ENCODE peak calls at places on chromosome X, in six cellular contexts. One of them, this sample, is unnamed.
A peak's percentile ranks its signal among the peaks of the same experiment; 100 is the strongest.

GRCh38 chrX:323721-324628 is 5.4 kb upstream of the GTPBP6 start:
- DNase-seq in GM12878: no peak
- DNase-seq in K562: no peak
- DNase-seq in HL-60: no peak
- DNase-seq in HepG2: peak; percentile 68
- DNase-seq in H1: no peak
- DNase-seq in this sample: peak; percentile 66

GRCh38 chrX:122046226-122046625 is 998.8 kb downstream of the GLUD2 start:
- DNase-seq in GM12878: no peak
- DNase-seq in H1: no peak
- DNase-seq in HepG2: no peak
- DNase-seq in K562: no peak
- DNase-seq in HL-60: peak; percentile 18
- DNase-seq in this sample: no peak

GRCh38 chrX:57573754-57574153 is 18.1 kb upstream of the ZXDB start:
- DNase-seq in GM12878: no peak
- DNase-seq in H1: no peak
- DNase-seq in K562: no peak
- DNase-seq in HepG2: no peak
- DNase-seq in HL-60: peak; percentile 27
- DNase-seq in this sample: no peak

GRCh38 chrX:153592966-153593688 is 5.8 kb downstream of the CCNQ start:
- DNase-seq in H1: no peak
- DNase-seq in GM12878: no peak
- DNase-seq in K562: no peak
- DNase-seq in HepG2: no peak
- DNase-seq in HL-60: no peak
- DNase-seq in this sample: peak; percentile 83

GRCh38 chrX:46294234-46294633 is 251.0 kb downstream of the ZNF674 start:
- DNase-seq in HepG2: no peak
- DNase-seq in GM12878: no peak
- DNase-seq in HL-60: no peak
- DNase-seq in K562: no peak
- DNase-seq in H1: no peak
- DNase-seq in this sample: no peak

GRCh38 chrX:154298312-154298711 is 2.7 kb downstream of the TKTL1 start:
- DNase-seq in HL-60: no peak
- DNase-seq in H1: no peak
- DNase-seq in GM12878: no peak
- DNase-seq in HepG2: no peak
- DNase-seq in K562: no peak
- DNase-seq in this sample: no peak

GRCh38 chrX:69312141-69312670 is 147.0 kb upstream of the PJA1 start:
- DNase-seq in K562: no peak
- DNase-seq in HL-60: no peak
- DNase-seq in HepG2: no peak
- DNase-seq in GM12878: no peak
- DNase-seq in H1: no peak
- DNase-seq in this sample: no peak

GRCh38 chrX:111302284-111302683 is 32.0 kb upstream of the CAPN6 start:
- DNase-seq in GM12878: no peak
- DNase-seq in H1: no peak
- DNase-seq in HepG2: no peak
- DNase-seq in HL-60: no peak
- DNase-seq in K562: no peak
- DNase-seq in this sample: no peak

GRCh38 chrX:136920001-136920400 is 39.5 kb upstream of the RBMX start:
- DNase-seq in H1: no peak
- DNase-seq in HL-60: no peak
- DNase-seq in HepG2: no peak
- DNase-seq in K562: no peak
- DNase-seq in GM12878: no peak
- DNase-seq in this sample: no peak

GRCh38 chrX:50081282-50081955 is 119.4 kb downstream of the AKAP4 start:
- DNase-seq in HL-60: peak; percentile 34
- DNase-seq in H1: peak; percentile 43
- DNase-seq in GM12878: no peak
- DNase-seq in K562: no peak
- DNase-seq in HepG2: peak; percentile 10
- DNase-seq in this sample: peak; percentile 27

GRCh38 chrX:150575415-150575814 is 7.0 kb downstream of the MTM1 start:
- DNase-seq in H1: no peak
- DNase-seq in HL-60: no peak
- DNase-seq in GM12878: no peak
- DNase-seq in K562: no peak
- DNase-seq in HepG2: no peak
- DNase-seq in this sample: no peak

GRCh38 chrX:75038925-75039324 is 113.7 kb upstream of the NEXMIF start:
- DNase-seq in HL-60: peak; percentile 10
- DNase-seq in GM12878: peak; percentile 11
- DNase-seq in H1: no peak
- DNase-seq in K562: no peak
- DNase-seq in HepG2: peak; percentile 10
- DNase-seq in this sample: no peak

GRCh38 chrX:70042399-70043371 is 7.1 kb downstream of the AWAT2 start:
- DNase-seq in H1: no peak
- DNase-seq in K562: peak; percentile 40
- DNase-seq in GM12878: no peak
- DNase-seq in HepG2: peak; percentile 18
- DNase-seq in HL-60: no peak
- DNase-seq in this sample: no peak

GRCh38 chrX:44569122-44569521 is 26.5 kb upstream of the FUNDC1 start:
- DNase-seq in H1: no peak
- DNase-seq in HL-60: no peak
- DNase-seq in K562: no peak
- DNase-seq in GM12878: no peak
- DNase-seq in HepG2: no peak
- DNase-seq in this sample: no peak

GRCh38 chrX:153546386-153546785 is 28.9 kb downstream of the ATP2B3 start:
- DNase-seq in HepG2: no peak
- DNase-seq in K562: no peak
- DNase-seq in HL-60: no peak
- DNase-seq in H1: no peak
- DNase-seq in GM12878: no peak
- DNase-seq in this sample: no peak

GRCh38 chrX:37686348-37686736 is 751 bp downstream of the XK start:
- DNase-seq in GM12878: no peak
- DNase-seq in H1: no peak
- DNase-seq in HepG2: no peak
- DNase-seq in HL-60: no peak
- DNase-seq in K562: no peak
- DNase-seq in this sample: no peak

GRCh38 chrX:38939067-38939466 is 137.8 kb downstream of the MID1IP1 start:
- DNase-seq in H1: no peak
- DNase-seq in GM12878: no peak
- DNase-seq in K562: no peak
- DNase-seq in HL-60: no peak
- DNase-seq in HepG2: no peak
- DNase-seq in this sample: no peak

GRCh38 chrX:41300758-41301437 is 33.1 kb upstream of the DDX3X start:
- DNase-seq in K562: peak; percentile 17
- DNase-seq in GM12878: no peak
- DNase-seq in H1: no peak
- DNase-seq in HepG2: no peak
- DNase-seq in HL-60: no peak
- DNase-seq in this sample: no peak

GRCh38 chrX:29435396-29435795 is 780.0 kb upstream of the MAGEB2 start:
- DNase-seq in GM12878: no peak
- DNase-seq in H1: no peak
- DNase-seq in HL-60: no peak
- DNase-seq in K562: no peak
- DNase-seq in HepG2: no peak
- DNase-seq in this sample: no peak

GRCh38 chrX:13658602-13659001 is 5.7 kb downstream of the TCEANC start:
- DNase-seq in HepG2: peak; percentile 34
- DNase-seq in GM12878: no peak
- DNase-seq in H1: no peak
- DNase-seq in HL-60: peak; percentile 51
- DNase-seq in K562: peak; percentile 29
- DNase-seq in this sample: peak; percentile 40

GRCh38 chrX:26925088-26925487 is 538.1 kb downstream of the PPP4R3C start:
- DNase-seq in GM12878: no peak
- DNase-seq in HepG2: no peak
- DNase-seq in HL-60: no peak
- DNase-seq in H1: no peak
- DNase-seq in K562: no peak
- DNase-seq in this sample: no peak

GRCh38 chrX:12441376-12442128 is 303.3 kb downstream of the FRMPD4 start:
- DNase-seq in HepG2: no peak
- DNase-seq in GM12878: no peak
- DNase-seq in K562: no peak
- DNase-seq in HL-60: no peak
- DNase-seq in H1: no peak
- DNase-seq in this sample: no peak

GRCh38 chrX:106302304-106302703 is 134.2 kb downstream of the PWWP3B start:
- DNase-seq in H1: no peak
- DNase-seq in HL-60: no peak
- DNase-seq in HepG2: peak; percentile 41
- DNase-seq in K562: no peak
- DNase-seq in GM12878: no peak
- DNase-seq in this sample: no peak

GRCh38 chrX:625137-625691 is 5.4 kb upstream of the SHOX start:
- DNase-seq in H1: no peak
- DNase-seq in GM12878: no peak
- DNase-seq in HL-60: no peak
- DNase-seq in K562: no peak
- DNase-seq in HepG2: no peak
- DNase-seq in this sample: no peak

GRCh38 chrX:80807606-80808159 is 2.0 kb downstream of the BRWD3 start:
- DNase-seq in H1: no peak
- DNase-seq in GM12878: no peak
- DNase-seq in HL-60: no peak
- DNase-seq in K562: no peak
- DNase-seq in HepG2: no peak
- DNase-seq in this sample: peak; percentile 79

GRCh38 chrX:136525738-136526606 is 6.0 kb upstream of the VGLL1 start:
- DNase-seq in GM12878: no peak
- DNase-seq in H1: no peak
- DNase-seq in HepG2: no peak
- DNase-seq in HL-60: no peak
- DNase-seq in K562: no peak
- DNase-seq in this sample: no peak

GRCh38 chrX:2484232-2484631 is 16.5 kb downstream of the DHRSX start:
- DNase-seq in GM12878: no peak
- DNase-seq in H1: no peak
- DNase-seq in HepG2: no peak
- DNase-seq in K562: no peak
- DNase-seq in HL-60: no peak
- DNase-seq in this sample: no peak

GRCh38 chrX:40647307-40648197 is at the start of gene CXorf38:
- DNase-seq in K562: peak; percentile 94
- DNase-seq in GM12878: peak; percentile 68
- DNase-seq in HepG2: peak; percentile 69
- DNase-seq in H1: peak; percentile 91
- DNase-seq in HL-60: peak; percentile 85
- DNase-seq in this sample: peak; percentile 96

GRCh38 chrX:107773206-107773605 is 2.4 kb downstream of the TSC22D3 start:
- DNase-seq in K562: no peak
- DNase-seq in GM12878: no peak
- DNase-seq in H1: no peak
- DNase-seq in HL-60: no peak
- DNase-seq in HepG2: no peak
- DNase-seq in this sample: no peak

GRCh38 chrX:107700317-107700774 is 72.0 kb downstream of the PRPS1 start:
- DNase-seq in H1: no peak
- DNase-seq in K562: no peak
- DNase-seq in HL-60: no peak
- DNase-seq in HepG2: no peak
- DNase-seq in GM12878: no peak
- DNase-seq in this sample: no peak

GRCh38 chrX:54482839-54483593 is 13.0 kb downstream of the FGD1 start:
- DNase-seq in K562: no peak
- DNase-seq in HL-60: no peak
- DNase-seq in H1: peak; percentile 57
- DNase-seq in HepG2: no peak
- DNase-seq in GM12878: no peak
- DNase-seq in this sample: peak; percentile 63

GRCh38 chrX:33138677-33139249 is 72.6 kb downstream of the DMD start:
- DNase-seq in H1: no peak
- DNase-seq in HL-60: no peak
- DNase-seq in K562: no peak
- DNase-seq in GM12878: no peak
- DNase-seq in HepG2: no peak
- DNase-seq in this sample: no peak

DNA sequence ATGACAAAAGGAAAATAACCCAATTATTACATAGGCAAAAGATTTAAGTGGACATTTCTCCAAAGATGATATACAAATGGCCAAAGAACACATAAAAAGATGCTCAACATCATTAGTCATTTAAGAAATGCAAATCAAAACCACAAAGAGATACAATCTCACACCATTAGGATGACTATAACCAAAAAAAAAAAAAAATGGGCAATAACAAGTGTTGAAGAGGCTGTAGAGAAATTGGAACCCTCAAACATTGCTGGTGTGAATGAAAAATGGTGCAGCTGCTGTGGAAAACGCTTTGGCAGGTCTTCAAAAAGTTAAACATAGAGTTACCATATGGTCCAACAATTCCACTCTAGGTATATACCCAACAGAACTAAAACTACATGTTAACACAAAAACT is 5.6 kb upstream of the PRDX4 start:
- DNase-seq in K562: no peak
- DNase-seq in HL-60: no peak
- DNase-seq in GM12878: no peak
- DNase-seq in HepG2: no peak
- DNase-seq in H1: no peak
- DNase-seq in this sample: no peak
- TF ChIP-seq GABPA in K562: no peak
- TF ChIP-seq GABPA in HL-60: no peak
- TF ChIP-seq GABPA in GM12878: no peak
- TF ChIP-seq GABPA in HepG2: no peak
- TF ChIP-seq GABPA in H1: no peak
- TF ChIP-seq GABPA in this sample: no peak

GRCh38 chrX:10090319-10090718 is 66.5 kb upstream of the CLCN4 start:
- DNase-seq in K562: no peak
- DNase-seq in H1: no peak
- DNase-seq in GM12878: no peak
- DNase-seq in HepG2: no peak
- DNase-seq in HL-60: no peak
- DNase-seq in this sample: no peak
- TF ChIP-seq GABPA in K562: no peak
- TF ChIP-seq GABPA in H1: no peak
- TF ChIP-seq GABPA in GM12878: no peak
- TF ChIP-seq GABPA in HepG2: no peak
- TF ChIP-seq GABPA in HL-60: no peak
- TF ChIP-seq GABPA in this sample: no peak

GRCh38 chrX:114626323-114626722 is 42.4 kb downstream of the HTR2C start:
- DNase-seq in H1: no peak
- DNase-seq in HL-60: no peak
- DNase-seq in HepG2: peak; percentile 0
- DNase-seq in K562: peak; percentile 5
- DNase-seq in GM12878: no peak
- DNase-seq in this sample: peak; percentile 12
- TF ChIP-seq GABPA in H1: no peak
- TF ChIP-seq GABPA in HL-60: no peak
- TF ChIP-seq GABPA in HepG2: no peak
- TF ChIP-seq GABPA in K562: no peak
- TF ChIP-seq GABPA in GM12878: no peak
- TF ChIP-seq GABPA in this sample: no peak

GRCh38 chrX:21812628-21813027 is 26.8 kb upstream of the MBTPS2 start:
- DNase-seq in HepG2: no peak
- DNase-seq in H1: no peak
- DNase-seq in HL-60: no peak
- DNase-seq in K562: no peak
- DNase-seq in GM12878: no peak
- DNase-seq in this sample: no peak
- TF ChIP-seq GABPA in HepG2: no peak
- TF ChIP-seq GABPA in H1: no peak
- TF ChIP-seq GABPA in HL-60: no peak
- TF ChIP-seq GABPA in K562: no peak
- TF ChIP-seq GABPA in GM12878: no peak
- TF ChIP-seq GABPA in this sample: no peak

This sample was measured in SK-N-SH.